ENCODE peak calls at places on chromosomes 5 and 9, in six cellular contexts. Z, I, Q, T, A and N are unnamed samples.

GRCh38 chr5:134626369-134627014 is 6.1 kb downstream of the SAR1B start:
- DNase-seq in Z (peak; percentile 85), I (peak; percentile 96), T (no peak), A (no peak), Q (peak; percentile 92), N (peak; percentile 8)

GRCh38 chr5:165039748-165040147 is 1534.3 kb downstream of the MAT2B start:
- DNase-seq in Q (no peak), T (no peak), I (no peak), A (no peak), Z (no peak), N (no peak)

GRCh38 chr9:111356567-111357244 is 26.7 kb upstream of the OR2K2 start:
- DNase-seq in Q (peak; percentile 84), A (no peak), T (peak; percentile 17), Z (peak; percentile 88), I (peak; percentile 90), N (peak; percentile 2)

GRCh38 chr5:118553662-118554061 is 434.7 kb downstream of the DTWD2 start:
- DNase-seq in Z (peak; percentile 16), I (peak; percentile 4), A (no peak), Q (no peak), T (no peak), N (peak; percentile 16)

GRCh38 chr5:10538103-10538788 is 25.6 kb upstream of the ANKRD33B start:
- DNase-seq in I (no peak), A (no peak), T (no peak), Z (no peak), Q (no peak), N (no peak)

GRCh38 chr9:107693620-107694326 is 204.2 kb upstream of the KLF4 start:
- DNase-seq in Z (peak; percentile 69), Q (peak; percentile 51), T (no peak), A (no peak), I (peak; percentile 18), N (no peak)

GRCh38 chr5:136749016-136749415 is 383.7 kb upstream of the TRPC7 start:
- DNase-seq in T (no peak), A (no peak), I (peak; percentile 81), Z (peak; percentile 45), Q (no peak), N (no peak)

GRCh38 chr5:8788246-8788645 is 757.6 kb downstream of the SEMA5A start:
- DNase-seq in A (no peak), Z (no peak), I (no peak), Q (no peak), T (no peak), N (no peak)

GRCh38 chr9:105127863-105128220 is 116.6 kb upstream of the SLC44A1 start:
- DNase-seq in A (no peak), I (peak; percentile 70), T (no peak), Q (peak; percentile 63), Z (peak; percentile 76), N (peak; percentile 89)

DNA sequence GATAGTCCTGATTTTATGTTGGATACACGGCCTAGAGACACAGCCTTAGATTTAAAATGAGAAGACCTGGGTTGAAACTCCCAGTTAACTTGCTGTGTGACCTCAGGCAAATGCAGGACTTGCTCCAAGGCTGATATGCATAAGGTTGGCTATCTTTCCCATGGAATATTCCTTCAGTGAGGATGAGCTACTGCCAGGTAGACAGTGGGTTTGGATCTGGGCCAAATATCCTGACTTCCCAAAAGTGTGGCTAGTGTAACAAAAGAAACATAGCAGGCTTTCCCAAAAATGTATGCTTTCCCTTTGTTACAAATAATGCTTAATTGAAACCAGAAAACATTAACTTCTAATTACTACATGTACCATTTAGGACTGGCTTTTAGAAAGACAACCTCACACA is 697 bp upstream of the XPA start:
- DNase-seq in A (no peak), Q (no peak), Z (no peak), T (no peak), I (no peak), N (no peak)
- H3K4me3 ChIP-seq in A (peak overlapping the region; percentile 95), Q (no peak overlapping the region), Z (no peak overlapping the region), T (peak overlapping the region; percentile 64), I (no peak overlapping the region), N (peak overlapping the region; percentile 80)

GRCh38 chr5:97276721-97277120 is 93.7 kb upstream of the RIOK2 start:
- DNase-seq in A (no peak), I (no peak), T (no peak), Z (no peak), Q (peak; percentile 30), N (no peak)

DNA sequence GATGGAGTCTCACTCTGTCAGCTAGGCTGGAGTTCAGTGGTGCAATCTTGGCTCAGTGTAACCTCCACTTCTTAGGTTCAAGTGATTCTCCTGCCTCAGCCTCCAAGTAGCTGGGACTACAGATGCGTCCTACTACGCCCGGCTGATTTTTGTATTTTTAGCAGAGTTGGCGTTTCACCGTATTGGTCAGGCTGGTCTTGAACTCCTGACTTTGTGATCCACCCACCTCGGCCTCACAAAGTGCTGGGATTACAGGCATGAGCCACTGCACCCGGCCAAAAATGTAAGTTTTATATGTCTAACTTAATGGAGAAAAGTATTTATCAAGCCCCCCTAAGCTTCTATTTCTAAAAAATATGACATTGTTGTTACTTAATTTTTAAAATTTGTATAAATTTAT is 98.2 kb upstream of the RIOK2 start:
- DNase-seq in Q (no peak), I (no peak), T (no peak), Z (no peak), A (no peak), N (no peak)
- TF ChIP-seq CTCF in Q (no peak), I (no peak), T (no peak), Z (no peak), A (no peak), N (no peak)

DNA sequence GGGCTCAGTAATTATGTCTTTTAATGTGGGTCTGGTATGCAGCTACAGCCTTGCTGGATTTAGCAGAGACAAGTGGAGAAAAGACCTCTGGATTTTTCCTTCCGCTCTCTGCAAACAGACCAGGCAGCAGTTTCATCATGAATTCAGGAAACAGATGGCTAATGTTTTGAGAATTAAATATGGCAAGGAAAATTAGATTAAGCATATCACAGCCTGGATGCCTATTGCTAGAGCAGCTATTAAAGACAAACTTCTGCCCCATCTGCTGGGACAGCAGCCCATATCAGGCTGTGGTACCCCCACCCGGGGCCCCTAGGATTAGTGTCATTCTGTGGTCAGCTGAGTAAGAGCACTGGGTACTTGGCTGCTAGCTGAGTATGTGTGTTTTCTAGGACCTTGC is 6.2 kb downstream of the SKP2 start:
- DNase-seq in A (no peak), Z (peak; percentile 80), Q (no peak), I (no peak), T (no peak), N (no peak)
- H3K4me3 ChIP-seq in A (no peak overlapping the region), Z (no peak overlapping the region), Q (no peak overlapping the region), I (no peak overlapping the region), T (no peak overlapping the region), N (no peak overlapping the region)

DNA sequence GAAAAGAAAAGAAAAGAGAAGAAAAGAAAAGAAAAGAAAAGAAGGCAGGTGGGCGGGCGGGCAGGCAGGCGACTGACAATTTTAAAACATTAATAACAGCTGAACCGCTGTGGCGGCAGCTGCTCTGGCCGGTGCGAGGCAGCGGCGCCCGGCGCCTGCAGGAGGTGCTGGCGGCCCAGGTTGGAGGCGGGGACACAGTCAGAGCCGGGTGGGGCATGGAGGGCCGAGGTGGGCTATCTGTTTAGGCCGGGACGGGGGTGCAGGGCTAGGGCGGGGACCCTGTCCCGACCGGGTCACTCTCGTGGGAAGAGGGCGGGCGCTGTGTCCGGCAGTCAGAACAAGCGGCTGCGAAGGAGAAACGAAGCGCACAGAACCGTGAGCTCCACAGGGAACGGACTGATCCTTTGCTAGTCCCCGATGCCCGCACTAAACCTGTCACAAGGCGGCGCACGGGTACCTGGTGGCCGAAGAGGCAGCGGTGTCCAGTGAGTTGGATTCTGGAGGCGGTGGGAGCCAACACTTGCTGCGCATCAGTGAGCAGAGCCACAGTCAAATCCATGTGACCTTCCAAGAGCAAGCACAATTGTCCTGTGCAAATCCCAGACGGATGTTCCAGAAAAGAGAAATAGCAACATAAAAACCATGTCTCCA is 13.6 kb upstream of the ALDOB start:
- DNase-seq in Q (peak; percentile 66), I (peak; percentile 79), Z (peak; percentile 48), T (peak; percentile 74), A (peak; percentile 88), N (peak; percentile 60)
- TF ChIP-seq CTCF in Q (peak; percentile 45), I (peak; percentile 58), Z (peak; percentile 69), T (peak; percentile 12), A (peak; percentile 30), N (no peak)

DNA sequence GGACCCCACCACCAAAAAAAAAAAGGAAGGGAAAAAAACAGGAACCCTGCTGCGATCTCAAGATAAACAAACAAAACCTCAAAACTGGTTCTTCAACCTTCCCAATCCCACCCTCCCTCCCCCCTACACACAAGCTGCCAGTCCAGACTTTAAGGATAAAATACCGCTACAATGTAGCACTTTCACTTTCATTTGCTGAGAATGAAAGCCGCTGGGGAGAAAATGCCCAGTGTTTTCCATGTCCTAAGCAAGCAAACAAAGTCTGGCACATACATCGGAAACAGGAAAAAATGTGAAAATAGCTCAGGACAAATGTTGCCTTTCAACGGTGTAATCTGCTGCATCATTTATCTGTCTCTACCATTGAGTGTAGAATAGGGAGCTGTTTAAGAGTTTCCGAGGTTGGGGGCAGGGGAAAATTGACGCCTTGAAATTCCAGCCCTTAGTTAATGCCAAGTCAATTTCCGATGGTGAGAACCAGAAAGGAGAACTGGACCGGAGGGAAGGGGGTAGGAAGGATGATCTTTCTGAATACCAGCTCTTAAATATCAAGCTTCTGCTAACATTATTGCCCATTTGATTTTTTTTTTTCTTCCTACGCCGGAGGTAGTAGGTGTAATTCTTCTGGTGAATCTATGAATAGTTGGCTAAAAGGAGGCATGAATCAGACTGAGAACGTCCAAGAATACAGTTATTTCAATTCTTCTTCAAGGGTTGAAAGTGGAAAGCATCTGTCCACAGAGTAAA is 1.2 kb upstream of the ADAMTS6 start:
- DNase-seq in A (no peak), Q (peak; percentile 46), T (no peak), Z (peak; percentile 83), I (peak; percentile 81), N (peak; percentile 38)
- H3K4me3 ChIP-seq in A (peak overlapping the region; percentile 39), Q (peak overlapping the region; percentile 70), T (peak overlapping the region; percentile 58), Z (peak overlapping the region; percentile 76), I (peak overlapping the region; percentile 64), N (peak overlapping the region; percentile 89)